ENCODE peak calls at places on chromosomes 3 and 15, in eight cellular contexts. Y, X, C, M, W, U, N and Z are unnamed samples.

GRCh38 chr15:85318048-85318731 is 62.2 kb upstream of the AKAP13 start:
- DNase-seq in Y (peak; percentile 91), C (peak; percentile 75), W (peak; percentile 96), U (no peak), N (no peak), M (peak; percentile 92), X (no peak), Z (peak; percentile 91)

GRCh38 chr3:171788546-171789351 is 21.5 kb downstream of the PLD1 start:
- DNase-seq in X (no peak), Y (no peak), C (no peak), N (no peak), U (no peak), M (peak; percentile 97), W (peak; percentile 80), Z (peak; percentile 89)

GRCh38 chr3:111159391-111159790 is 87.8 kb downstream of the NECTIN3 start:
- DNase-seq in Y (no peak), M (peak; percentile 23), N (no peak), U (no peak), X (no peak), C (no peak), W (no peak), Z (no peak)

GRCh38 chr15:57464480-57464879 is 88.2 kb downstream of the CGNL1 start:
- DNase-seq in U (no peak), X (no peak), Y (no peak), C (no peak), M (no peak), W (no peak), N (no peak), Z (no peak)

GRCh38 chr3:59709702-59710555 is 660.1 kb upstream of the CFAP20DC start:
- DNase-seq in U (no peak), W (no peak), Y (peak; percentile 2), X (peak; percentile 80), N (no peak), M (peak; percentile 15), C (no peak), Z (no peak)

GRCh38 chr3:60742606-60743145 is 508.6 kb downstream of the FHIT start:
- DNase-seq in U (peak; percentile 61), X (no peak), C (peak; percentile 9), W (peak; percentile 47), Y (no peak), M (peak; percentile 44), N (no peak), Z (peak; percentile 53)

GRCh38 chr3:48297111-48297810 is 36.2 kb downstream of the SPINK8 start:
- DNase-seq in C (no peak), Y (no peak), N (no peak), X (no peak), M (no peak), W (no peak), U (no peak), Z (no peak)

GRCh38 chr3:42539871-42540714 is 37.6 kb downstream of the VIPR1 start:
- DNase-seq in W (no peak), C (peak; percentile 44), M (no peak), Y (peak; percentile 62), X (peak; percentile 84), N (no peak), U (peak; percentile 56), Z (no peak)

GRCh38 chr15:83310521-83311456 is 26.3 kb upstream of the BNC1 start:
- DNase-seq in M (peak; percentile 64), C (no peak), Y (no peak), W (no peak), N (no peak), X (no peak), U (no peak), Z (no peak)

GRCh38 chr3:97821413-97821809 is 400 bp upstream of the CRYBG3 start:
- DNase-seq in N (peak; percentile 76), W (peak; percentile 62), Y (no peak), X (peak; percentile 82), U (no peak), M (no peak), C (no peak), Z (peak; percentile 61)

GRCh38 chr3:171049831-171050444 is 23.4 kb upstream of the SLC2A2 start:
- DNase-seq in U (peak; percentile 36), C (peak; percentile 59), Y (peak; percentile 69), X (peak; percentile 67), M (peak; percentile 57), W (peak; percentile 70), N (no peak), Z (peak; percentile 57)

GRCh38 chr3:150240891-150241290 is 167.2 kb upstream of the TSC22D2 start:
- DNase-seq in N (no peak), C (no peak), M (no peak), W (no peak), X (no peak), Y (no peak), U (no peak), Z (no peak)

GRCh38 chr3:150237490-150237889 is 170.6 kb upstream of the TSC22D2 start:
- DNase-seq in X (no peak), W (peak; percentile 49), N (no peak), M (peak; percentile 73), U (no peak), Y (no peak), C (peak; percentile 10), Z (peak; percentile 68)

GRCh38 chr3:150239764-150240163 is 168.3 kb upstream of the TSC22D2 start:
- DNase-seq in C (no peak), N (no peak), W (no peak), Y (no peak), M (no peak), X (no peak), U (no peak), Z (no peak)

GRCh38 chr3:150238043-150238802 is 169.9 kb upstream of the TSC22D2 start:
- DNase-seq in N (no peak), C (no peak), M (no peak), U (no peak), X (no peak), Y (no peak), W (no peak), Z (no peak)

DNA sequence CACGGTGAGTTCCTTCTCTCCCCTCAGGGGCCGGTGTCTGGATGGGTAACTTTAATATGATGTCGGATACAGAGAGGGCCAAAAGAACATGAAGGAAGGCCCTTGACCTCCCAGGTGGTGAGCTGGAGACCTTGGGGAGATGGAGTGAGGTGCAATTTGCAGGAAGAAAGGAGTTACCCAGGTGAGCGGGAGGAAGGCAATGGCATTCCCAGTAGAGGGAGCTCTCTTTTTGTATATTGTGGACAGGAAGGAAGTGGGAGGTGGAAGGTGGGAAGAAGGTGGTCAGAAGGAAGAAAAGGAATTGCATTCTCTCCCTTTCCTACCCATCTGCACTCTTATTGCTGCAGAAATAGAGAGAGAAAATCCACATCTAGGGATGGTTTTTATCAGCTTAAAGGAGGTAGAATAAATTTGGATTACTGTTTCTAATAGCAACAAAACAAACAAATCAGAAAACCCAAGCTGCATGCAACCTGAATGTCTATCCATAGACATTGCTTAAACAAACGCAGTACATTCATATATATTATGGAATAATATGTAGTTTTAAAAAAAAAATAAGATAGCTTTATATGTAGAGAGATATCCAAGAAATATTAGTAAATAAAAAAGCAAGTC is 169.0 kb upstream of the TSC22D2 start:
- DNase-seq in Y (no peak), W (no peak), N (no peak), U (peak; percentile 38), C (peak; percentile 68), X (no peak), M (no peak), Z (no peak)
- TF ChIP-seq CTCF in Y (no peak), W (peak; percentile 11), N (no peak), U (peak; percentile 44), C (peak; percentile 83), X (peak; percentile 28), M (no peak), Z (peak; percentile 60)

DNA sequence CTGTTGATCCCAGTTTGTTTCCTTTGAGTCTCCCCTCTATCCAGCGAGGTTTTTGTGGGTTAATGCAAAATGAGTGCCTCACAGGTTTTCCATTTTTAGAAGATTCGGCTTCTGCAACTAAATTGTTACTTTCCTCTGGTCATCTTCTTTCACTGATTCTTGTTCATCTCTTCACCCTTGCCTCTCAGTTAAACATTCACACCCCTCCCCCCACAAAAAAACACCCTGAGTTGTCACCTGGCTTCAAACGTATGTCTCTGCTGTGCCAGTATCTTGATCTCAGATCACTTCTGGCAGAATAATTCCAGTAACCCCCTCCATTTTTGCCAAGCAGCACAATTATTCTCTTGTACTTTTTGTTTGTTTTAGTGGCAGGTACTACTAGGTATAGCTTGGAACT is 12.3 kb upstream of the CLDN16 start:
- DNase-seq in M (no peak), Y (no peak), W (no peak), X (no peak), U (no peak), C (no peak), N (no peak), Z (no peak)
- TF ChIP-seq CTCF in M (no peak), Y (no peak), W (no peak), X (no peak), U (no peak), C (no peak), N (no peak), Z (no peak)

DNA sequence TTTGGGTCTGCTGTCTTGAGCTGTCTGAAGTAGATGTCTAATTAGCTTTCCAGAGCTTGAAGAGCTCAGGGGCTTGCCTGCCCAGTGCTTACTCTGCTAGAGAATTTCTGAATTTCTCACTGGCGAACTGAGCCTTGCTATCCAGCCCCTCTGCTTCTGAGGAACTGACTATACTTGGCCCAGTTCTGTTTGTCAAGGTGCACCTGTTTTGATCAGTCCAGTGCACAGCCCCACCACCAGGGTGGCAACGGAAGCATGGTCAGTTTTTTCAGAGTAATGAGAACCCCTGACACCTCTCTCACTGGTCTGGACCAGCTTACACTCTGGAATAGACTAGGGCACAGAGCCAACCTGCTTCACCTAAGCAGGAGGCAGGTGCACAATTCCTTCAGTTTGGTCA is 25.2 kb downstream of the ITGB5 start:
- DNase-seq in M (no peak), U (no peak), X (no peak), C (no peak), W (no peak), N (no peak), Y (peak; percentile 7), Z (no peak)
- TF ChIP-seq CTCF in M (no peak), U (no peak), X (no peak), C (no peak), W (no peak), N (no peak), Y (no peak), Z (no peak)

DNA sequence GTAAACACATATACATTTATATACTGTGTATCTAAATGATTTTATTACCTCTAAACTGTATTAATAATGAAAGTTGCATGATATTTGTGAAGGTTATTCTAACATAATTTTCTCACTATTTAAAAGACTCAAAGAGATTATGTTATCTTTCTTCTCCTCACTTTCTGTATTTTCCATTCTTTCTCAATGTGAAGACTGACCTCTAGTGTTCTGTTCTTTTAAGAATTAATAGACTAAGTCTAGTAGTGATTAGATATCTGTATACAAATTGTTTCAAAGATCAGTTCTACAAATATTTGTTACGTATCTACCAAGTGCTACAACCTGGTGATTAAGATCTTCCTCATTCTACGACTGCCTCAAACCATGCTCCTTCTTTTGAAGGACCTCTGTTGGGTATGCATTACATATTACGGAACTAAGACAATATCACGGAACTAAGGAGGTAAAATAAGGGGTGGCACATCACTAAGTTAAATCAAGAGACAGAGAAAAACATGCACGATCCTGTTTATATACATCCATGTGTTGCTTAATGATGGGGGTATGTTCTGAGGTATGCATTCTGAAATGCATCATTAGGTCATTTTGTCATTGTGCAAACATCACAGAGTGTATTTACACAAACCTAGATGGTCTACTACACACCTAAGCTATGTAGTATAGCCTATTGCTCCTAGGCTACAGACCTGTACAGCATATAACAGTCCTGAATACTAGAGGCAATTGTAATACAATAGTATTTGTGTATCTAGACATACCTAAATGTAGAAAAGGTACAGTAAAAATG is 161.5 kb upstream of the KBTBD8 start:
- DNase-seq in C (no peak), W (peak; percentile 38), Y (no peak), M (no peak), U (no peak), X (no peak), N (no peak), Z (no peak)
- TF ChIP-seq CTCF in C (peak; percentile 16), W (no peak), Y (no peak), M (peak; percentile 36), U (no peak), X (no peak), N (no peak), Z (peak; percentile 59)

GRCh38 chr15:32107477-32108080 is 77.3 kb downstream of the CHRNA7 start:
- DNase-seq in M (no peak), C (no peak), Y (no peak), N (no peak), U (no peak), X (no peak), W (no peak), Z (no peak)
- TF ChIP-seq CTCF in M (no peak), C (no peak), Y (no peak), N (no peak), U (no peak), X (no peak), W (no peak), Z (no peak)